ENCODE peak calls at places on chromosomes 3 and 15, in seven cellular contexts. X, Q, S, D, A, O and W are unnamed samples.
A peak's percentile ranks its signal among the peaks of the same experiment; 100 is the strongest.

GRCh38 chr3:47441796-47442551 is 33.8 kb downstream of the SCAP start:
- DNase-seq in X (no peak), Q (no peak), S (no peak), D (peak; percentile 13), A (no peak), O (no peak), W (no peak)

GRCh38 chr3:177034850-177035475 is 162.3 kb downstream of the TBL1XR1 start:
- DNase-seq in X (no peak), Q (no peak), S (no peak), D (no peak), A (no peak), O (no peak), W (no peak)

GRCh38 chr3:101340591-101340990 is 20.2 kb upstream of the IMPG2 start:
- DNase-seq in X (no peak), Q (no peak), S (no peak), D (no peak), A (no peak), O (peak; percentile 52), W (peak; percentile 12)

GRCh38 chr15:90101130-90101968 is 919 bp downstream of the IDH2 start:
- DNase-seq in X (no peak), Q (no peak), S (no peak), D (peak; percentile 78), A (no peak), O (peak; percentile 44), W (no peak)

GRCh38 chr15:91887921-91888373 is 34.4 kb downstream of the SLCO3A1 start:
- DNase-seq in X (no peak), Q (no peak), S (peak; percentile 12), D (no peak), A (no peak), O (no peak), W (no peak)

GRCh38 chr3:17052348-17052747 is 167.6 kb downstream of the PLCL2 start:
- DNase-seq in X (no peak), Q (no peak), S (no peak), D (no peak), A (no peak), O (no peak), W (no peak)

GRCh38 chr15:77024273-77025065 is 29.5 kb downstream of the PSTPIP1 start:
- DNase-seq in X (peak; percentile 12), Q (no peak), S (peak; percentile 46), D (peak; percentile 73), A (peak; percentile 45), O (peak; percentile 76), W (peak; percentile 10)

GRCh38 chr15:78438595-78439285 is 724 bp downstream of the IREB2 start:
- DNase-seq in X (no peak), Q (no peak), S (peak; percentile 36), D (no peak), A (no peak), O (peak; percentile 38), W (peak; percentile 24)

GRCh38 chr3:150411971-150412370 is 3.9 kb downstream of the TSC22D2 start:
- DNase-seq in X (no peak), Q (no peak), S (no peak), D (no peak), A (no peak), O (peak; percentile 48), W (no peak)

GRCh38 chr15:31223478-31224350 is 102.9 kb upstream of the KLF13 start:
- DNase-seq in X (no peak), Q (no peak), S (peak; percentile 18), D (no peak), A (no peak), O (peak; percentile 32), W (no peak)

GRCh38 chr3:150022406-150023238 is 51.9 kb upstream of the PFN2 start:
- DNase-seq in X (no peak), Q (no peak), S (peak; percentile 7), D (peak; percentile 69), A (no peak), O (no peak), W (peak; percentile 41)

GRCh38 chr3:40179016-40179415 is 130.5 kb upstream of the EIF1B start:
- DNase-seq in X (peak; percentile 53), Q (peak; percentile 54), S (peak; percentile 70), D (no peak), A (peak; percentile 57), O (peak; percentile 88), W (peak; percentile 62)

GRCh38 chr15:35736150-35736549 is 190.2 kb upstream of the DPH6 start:
- DNase-seq in X (no peak), Q (no peak), S (no peak), D (no peak), A (no peak), O (no peak), W (peak; percentile 80)

GRCh38 chr15:29613951-29614382 is 208.3 kb downstream of the TJP1 start:
- DNase-seq in X (no peak), Q (peak; percentile 33), S (no peak), D (no peak), A (no peak), O (no peak), W (no peak)

GRCh38 chr15:69297642-69298353 is 914 bp upstream of the PAQR5 start:
- DNase-seq in X (no peak), Q (no peak), S (no peak), D (peak; percentile 51), A (no peak), O (no peak), W (no peak)

GRCh38 chr3:168154101-168154500 is 58.4 kb upstream of the GOLIM4 start:
- DNase-seq in X (no peak), Q (no peak), S (no peak), D (no peak), A (no peak), O (no peak), W (no peak)

GRCh38 chr15:53974121-53974520 is 4.1 kb upstream of the UNC13C start:
- DNase-seq in X (no peak), Q (no peak), S (no peak), D (no peak), A (no peak), O (no peak), W (no peak)

GRCh38 chr15:47523669-47524068 is 193.6 kb upstream of the SEMA6D start:
- DNase-seq in X (no peak), Q (no peak), S (peak; percentile 79), D (no peak), A (no peak), O (peak; percentile 77), W (peak; percentile 49)

GRCh38 chr15:38991701-38992100 is 427.1 kb upstream of the RASGRP1 start:
- DNase-seq in X (no peak), Q (no peak), S (no peak), D (no peak), A (no peak), O (no peak), W (no peak)

GRCh38 chr15:94734460-94734859 is 503.1 kb downstream of the MCTP2 start:
- DNase-seq in X (no peak), Q (no peak), S (no peak), D (no peak), A (no peak), O (no peak), W (no peak)

GRCh38 chr3:61924065-61924740 is 362.8 kb downstream of the PTPRG start:
- DNase-seq in X (no peak), Q (no peak), S (no peak), D (no peak), A (no peak), O (no peak), W (no peak)

GRCh38 chr3:138890555-138891187 is 55.9 kb upstream of the PIK3CB start:
- DNase-seq in X (no peak), Q (no peak), S (no peak), D (no peak), A (peak; percentile 20), O (no peak), W (no peak)

GRCh38 chr3:192422998-192423349 is 304.4 kb downstream of the FGF12 start:
- DNase-seq in X (no peak), Q (no peak), S (peak; percentile 59), D (no peak), A (no peak), O (no peak), W (no peak)

GRCh38 chr3:191329654-191330308 is 545 bp downstream of the UTS2B start:
- DNase-seq in X (no peak), Q (no peak), S (peak; percentile 68), D (peak; percentile 72), A (peak; percentile 29), O (peak; percentile 69), W (peak; percentile 42)

GRCh38 chr15:69593981-69594966 is 141.7 kb downstream of the RPLP1 start:
- DNase-seq in X (no peak), Q (no peak), S (peak; percentile 93), D (peak; percentile 94), A (no peak), O (no peak), W (peak; percentile 90)

GRCh38 chr3:18393906-18394305 is 31.2 kb downstream of the SATB1 start:
- DNase-seq in X (no peak), Q (no peak), S (peak; percentile 33), D (no peak), A (no peak), O (peak; percentile 50), W (peak; percentile 59)

GRCh38 chr3:39809181-39809994 is at the start of gene MYRIP:
- DNase-seq in X (no peak), Q (no peak), S (no peak), D (peak; percentile 77), A (no peak), O (peak; percentile 56), W (no peak)

GRCh38 chr15:84108725-84109124 is 126.8 kb upstream of the GOLGA6L4 start:
- DNase-seq in X (no peak), Q (peak; percentile 27), S (no peak), D (no peak), A (no peak), O (peak; percentile 18), W (peak; percentile 45)

GRCh38 chr3:129360224-129360623 is 68.2 kb downstream of the EFCAB12 start:
- DNase-seq in X (no peak), Q (no peak), S (no peak), D (no peak), A (no peak), O (no peak), W (no peak)

GRCh38 chr3:51709675-51710074 is 2.8 kb downstream of the GRM2 start:
- DNase-seq in X (no peak), Q (no peak), S (no peak), D (no peak), A (no peak), O (no peak), W (no peak)

GRCh38 chr3:158830391-158830790 is 28.5 kb downstream of the MFSD1 start:
- DNase-seq in X (no peak), Q (no peak), S (peak; percentile 37), D (no peak), A (no peak), O (peak; percentile 58), W (peak; percentile 91)
- TF ChIP-seq CTCF in X (no peak), Q (no peak), S (no peak), D (no peak), A (no peak), O (no peak), W (no peak)

GRCh38 chr3:28334552-28334951 is 14.0 kb upstream of the ZCWPW2 start:
- DNase-seq in X (no peak), Q (no peak), S (no peak), D (no peak), A (no peak), O (no peak), W (no peak)
- TF ChIP-seq CTCF in X (peak; percentile 19), Q (peak; percentile 42), S (peak; percentile 10), D (no peak), A (no peak), O (no peak), W (no peak)

GRCh38 chr3:69426905-69427304 is 41.0 kb upstream of the FRMD4B start:
- DNase-seq in X (no peak), Q (no peak), S (no peak), D (no peak), A (no peak), O (no peak), W (no peak)
- TF ChIP-seq CTCF in X (peak; percentile 18), Q (no peak), S (peak; percentile 22), D (no peak), A (no peak), O (peak; percentile 11), W (peak; percentile 1)

GRCh38 chr15:50116477-50116876 is 2.6 kb downstream of the ATP8B4 start:
- DNase-seq in X (no peak), Q (peak; percentile 34), S (peak; percentile 9), D (no peak), A (no peak), O (peak; percentile 64), W (peak; percentile 35)
- TF ChIP-seq CTCF in X (peak; percentile 27), Q (peak; percentile 62), S (peak; percentile 37), D (no peak), A (no peak), O (peak; percentile 40), W (peak; percentile 43)